ENCODE peak calls at places on chromosomes 7 and 10, in four cellular contexts. T is NB4, I is skeletal muscle cell, C is colonic mucosa. M is an unnamed sample.

GRCh38 chr7:85162743-85163142 is 24.1 kb downstream of the SEMA3D start:
- DNase-seq in C (no peak), I (peak), T (no peak), M (no peak)

GRCh38 chr7:36019538-36019937 is 133.5 kb upstream of the EEPD1 start:
- DNase-seq in T (no peak), C (no peak), I (no peak), M (no peak)

GRCh38 chr7:75572396-75572795 is 80.3 kb downstream of the SPDYE5 start:
- DNase-seq in T (no peak), I (no peak), C (no peak), M (no peak)

GRCh38 chr10:101595591-101596433 is 7.7 kb downstream of the DPCD start:
- DNase-seq in I (peak), C (no peak), T (no peak), M (no peak)

GRCh38 chr7:84022686-84023308 is 171.8 kb downstream of the SEMA3A start:
- DNase-seq in T (no peak), C (peak), I (no peak), M (no peak)

GRCh38 chr10:93288679-93289634 is 193.2 kb downstream of the MYOF start:
- DNase-seq in T (peak), C (peak), I (peak), M (peak)

GRCh38 chr10:113993489-113993932 is 50.2 kb upstream of the ADRB1 start:
- DNase-seq in C (no peak), I (no peak), T (no peak), M (no peak)

GRCh38 chr7:66901941-66902843 is 18.8 kb upstream of the TMEM248 start:
- DNase-seq in C (no peak), I (no peak), T (no peak), M (no peak)

GRCh38 chr10:103575416-103576075 is 82.0 kb downstream of the NEURL1 start:
- DNase-seq in T (no peak), I (no peak), C (no peak), M (no peak)

GRCh38 chr7:27433581-27433980 is 191.0 kb downstream of the EVX1 start:
- DNase-seq in T (no peak), C (no peak), I (no peak), M (no peak)

GRCh38 chr7:35908305-35909223 is 107.7 kb downstream of the SEPTIN7 start:
- DNase-seq in T (no peak), C (no peak), I (no peak), M (no peak)

GRCh38 chr10:52442576-52442975 is 128.5 kb downstream of the DKK1 start:
- DNase-seq in T (no peak), I (no peak), C (no peak), M (no peak)

GRCh38 chr7:100824499-100825214 is 2.7 kb downstream of the EPHB4 start:
- DNase-seq in I (no peak), T (peak), C (no peak), M (no peak)

GRCh38 chr10:121658111-121658510 is 59.9 kb upstream of the FGFR2 start:
- DNase-seq in I (no peak), C (no peak), T (no peak), M (no peak)

GRCh38 chr10:79184141-79184625 is 115.4 kb downstream of the ZMIZ1 start:
- DNase-seq in I (peak), T (no peak), C (peak), M (peak)

GRCh38 chr10:5584895-5585516 is 60.2 kb downstream of the CALML3 start:
- DNase-seq in T (no peak), C (no peak), I (no peak), M (no peak)

GRCh38 chr10:112137381-112137987 is 46.1 kb downstream of the GPAM start:
- DNase-seq in C (peak), T (peak), I (peak), M (peak)

GRCh38 chr7:50321678-50322077 is 17.2 kb downstream of the IKZF1 start:
- DNase-seq in C (no peak), T (peak), I (no peak), M (no peak)

GRCh38 chr10:30443049-30443448 is 9.1 kb downstream of the MAP3K8 start:
- DNase-seq in T (no peak), C (no peak), I (no peak), M (no peak)

GRCh38 chr7:111752022-111752582 is 189.8 kb upstream of the IMMP2L start:
- DNase-seq in T (peak), C (peak), I (no peak), M (peak)

DNA sequence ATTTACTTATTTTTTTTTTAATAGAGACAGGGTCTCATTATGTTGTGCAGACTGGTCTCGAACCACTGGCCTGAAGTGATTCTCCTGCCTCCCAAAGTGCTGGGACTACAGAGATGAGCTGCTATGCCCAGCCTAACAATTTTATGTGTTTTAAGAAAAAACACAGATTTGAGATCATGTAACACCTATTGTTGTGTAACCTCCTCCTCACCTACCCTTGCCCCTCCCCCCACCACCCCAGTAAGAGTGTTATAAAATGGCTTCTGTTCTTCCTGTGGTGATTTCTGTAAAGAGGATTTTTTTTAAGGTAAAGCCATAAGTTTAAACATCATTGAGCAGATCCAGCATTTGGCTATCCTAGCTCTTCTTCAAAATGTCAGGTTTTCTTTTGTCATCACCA is 7.6 kb downstream of the ARMC10 start:
- DNase-seq in C (no peak), T (no peak), I (no peak), M (no peak)
- H3K4me3 ChIP-seq in C (no peak), T (no peak), I (no peak), M (no peak)

DNA sequence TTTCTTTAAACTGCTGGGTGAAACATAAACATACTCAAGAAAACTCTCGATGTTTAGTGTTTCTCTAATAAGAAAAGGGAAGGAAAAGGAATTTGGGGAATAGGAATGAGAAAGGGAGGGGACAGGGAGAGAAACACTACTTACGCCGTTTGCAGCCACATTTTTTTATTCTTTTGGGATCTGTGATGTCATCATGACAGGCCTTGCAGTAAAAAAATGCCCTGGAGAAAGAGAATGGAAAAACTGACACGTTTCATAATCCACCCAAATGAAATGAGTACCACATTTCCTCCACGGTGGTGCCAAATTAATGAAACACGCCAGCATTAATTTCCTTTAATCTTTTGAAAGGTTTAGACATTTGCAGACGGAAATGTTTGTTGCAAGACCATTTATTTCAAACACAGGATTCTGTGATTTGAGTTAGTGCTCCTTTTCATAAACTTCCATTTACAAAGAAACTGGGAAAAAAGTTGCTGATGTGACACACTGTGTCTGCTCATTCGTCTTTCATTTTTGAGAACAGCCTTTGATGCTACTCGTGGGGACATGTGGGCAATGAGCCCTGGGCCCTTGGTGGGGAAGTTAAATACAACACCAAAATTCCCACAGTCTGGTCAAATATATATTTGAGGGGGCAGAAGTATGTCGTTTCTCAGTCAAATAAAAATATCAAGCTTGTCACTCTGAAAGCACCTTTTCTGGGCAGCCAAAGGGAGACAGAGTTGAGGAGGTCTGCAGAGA is 625.6 kb downstream of the KCNMA1 start:
- DNase-seq in T (no peak), I (no peak), C (no peak), M (no peak)
- H3K4me3 ChIP-seq in T (no peak), I (no peak), C (no peak), M (no peak)

DNA sequence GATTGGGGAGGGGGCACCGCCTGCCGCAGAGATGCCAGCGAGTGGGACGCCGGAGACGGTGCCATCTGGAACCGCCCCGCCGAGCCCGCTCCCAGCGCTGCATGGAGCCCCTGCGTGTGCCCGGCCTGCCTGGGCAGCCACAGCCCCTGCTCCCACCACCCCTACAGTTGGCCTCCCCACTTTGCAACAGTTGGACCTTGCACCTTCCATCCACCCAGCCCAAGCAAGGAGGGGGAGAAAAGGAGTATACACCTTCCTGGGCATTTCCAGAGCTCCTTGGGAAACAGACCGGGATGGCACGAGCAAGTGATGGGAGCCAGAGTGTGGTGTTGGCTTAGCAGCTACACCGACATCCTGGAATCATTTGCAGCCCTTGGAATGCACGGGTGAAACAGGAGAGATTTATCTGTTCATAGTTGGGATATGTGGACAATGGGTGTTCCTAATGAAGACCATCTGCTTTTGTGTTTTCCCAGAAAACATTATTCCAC is 10.5 kb downstream of the EBF3 start:
- DNase-seq in T (no peak), C (no peak), I (no peak), M (no peak)
- H3K4me3 ChIP-seq in T (no peak), C (no peak), I (peak), M (no peak)

GRCh38 chr10:59002011-59002410 is 174.4 kb upstream of the PHYHIPL start:
- DNase-seq in I (no peak), T (no peak), C (no peak), M (peak)

GRCh38 chr10:59003203-59003602 is 173.2 kb upstream of the PHYHIPL start:
- DNase-seq in I (no peak), T (no peak), C (no peak), M (no peak)

GRCh38 chr10:59007307-59008025 is 169.0 kb upstream of the PHYHIPL start:
- DNase-seq in T (no peak), C (no peak), I (no peak), M (no peak)

GRCh38 chr10:59006511-59007306 is 169.7 kb upstream of the PHYHIPL start:
- DNase-seq in I (peak), C (no peak), T (peak), M (peak)

DNA sequence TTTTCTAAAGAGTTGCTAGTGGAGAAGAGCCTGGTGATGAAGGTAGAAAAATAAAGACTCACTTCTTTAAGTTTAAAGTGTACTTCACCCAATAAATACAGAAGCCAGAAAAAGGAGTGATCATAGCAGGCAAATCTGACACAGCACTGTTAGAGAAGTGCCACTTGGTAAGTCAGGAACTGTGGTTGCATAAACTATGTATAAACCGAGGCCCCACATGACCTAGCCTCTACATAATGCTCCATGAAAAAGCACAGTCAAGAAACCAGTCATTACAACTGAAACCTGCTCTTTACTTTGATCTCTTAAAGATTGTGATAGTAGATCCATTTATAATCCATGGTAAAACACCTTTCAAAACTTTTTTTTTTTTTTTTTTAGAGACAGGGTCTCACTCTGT is 172.1 kb upstream of the PHYHIPL start:
- DNase-seq in I (no peak), C (no peak), T (no peak), M (no peak)
- H3K4me3 ChIP-seq in I (no peak), C (no peak), T (no peak), M (no peak)

GRCh38 chr7:97732567-97733275 is 835 bp downstream of the TAC1 start:
- DNase-seq in I (no peak), T (no peak), C (no peak), M (no peak)
- H3K4me3 ChIP-seq in I (peak), T (no peak), C (peak), M (no peak)

GRCh38 chr7:39609084-39609461 is 14.3 kb upstream of the RALA start:
- DNase-seq in C (no peak), T (no peak), I (peak), M (no peak)
- H3K4me3 ChIP-seq in C (no peak), T (no peak), I (no peak), M (no peak)

GRCh38 chr10:131726460-131726861 is 174.3 kb upstream of the PPP2R2D start:
- DNase-seq in I (no peak), T (no peak), C (peak), M (peak)
- H3K4me3 ChIP-seq in I (no peak), T (no peak), C (no peak), M (no peak)